ENCODE peak calls at places on chromosome 1, in seven cellular contexts. One of them, this sample, is unnamed.
A peak's percentile ranks its signal among the peaks of the same experiment; 100 is the strongest.

GRCh38 chr1:22555386-22555656 is 8.0 kb upstream of the EPHA8 start:
- DNase-seq in CD8-positive, alpha-beta T cell: no peak
- DNase-seq in CD8-positive, alpha-beta memory T cell: no peak
- DNase-seq in uterus: no peak
- DNase-seq in hippocampal formation: no peak
- DNase-seq in effector CD4-positive, alpha-beta T cell: no peak
- DNase-seq in lower leg skin: no peak
- DNase-seq in this sample: no peak

GRCh38 chr1:68158837-68159236 is 73.5 kb downstream of the WLS start:
- DNase-seq in CD8-positive, alpha-beta T cell: no peak
- DNase-seq in CD8-positive, alpha-beta memory T cell: no peak
- DNase-seq in uterus: no peak
- DNase-seq in hippocampal formation: no peak
- DNase-seq in effector CD4-positive, alpha-beta T cell: no peak
- DNase-seq in lower leg skin: no peak
- DNase-seq in this sample: no peak

GRCh38 chr1:186884266-186884665 is 55.5 kb downstream of the PLA2G4A start:
- DNase-seq in CD8-positive, alpha-beta T cell: no peak
- DNase-seq in CD8-positive, alpha-beta memory T cell: no peak
- DNase-seq in uterus: no peak
- DNase-seq in hippocampal formation: no peak
- DNase-seq in effector CD4-positive, alpha-beta T cell: no peak
- DNase-seq in lower leg skin: no peak
- DNase-seq in this sample: no peak

GRCh38 chr1:46444466-46444865 is 45.2 kb upstream of the DMBX1 start:
- DNase-seq in CD8-positive, alpha-beta T cell: no peak
- DNase-seq in CD8-positive, alpha-beta memory T cell: no peak
- DNase-seq in uterus: no peak
- DNase-seq in hippocampal formation: no peak
- DNase-seq in effector CD4-positive, alpha-beta T cell: no peak
- DNase-seq in lower leg skin: no peak
- DNase-seq in this sample: no peak

GRCh38 chr1:206693029-206693428 is 8.3 kb downstream of the MAPKAPK2 start:
- DNase-seq in CD8-positive, alpha-beta T cell: no peak
- DNase-seq in CD8-positive, alpha-beta memory T cell: no peak
- DNase-seq in uterus: peak; percentile 82
- DNase-seq in hippocampal formation: no peak
- DNase-seq in effector CD4-positive, alpha-beta T cell: no peak
- DNase-seq in lower leg skin: no peak
- DNase-seq in this sample: no peak

GRCh38 chr1:67485046-67485811 is 55.0 kb upstream of the SERBP1 start:
- DNase-seq in CD8-positive, alpha-beta T cell: no peak
- DNase-seq in CD8-positive, alpha-beta memory T cell: no peak
- DNase-seq in uterus: no peak
- DNase-seq in hippocampal formation: no peak
- DNase-seq in effector CD4-positive, alpha-beta T cell: no peak
- DNase-seq in lower leg skin: no peak
- DNase-seq in this sample: no peak

GRCh38 chr1:59394706-59395417 is 98.0 kb downstream of the FGGY start:
- DNase-seq in CD8-positive, alpha-beta T cell: no peak
- DNase-seq in CD8-positive, alpha-beta memory T cell: no peak
- DNase-seq in uterus: no peak
- DNase-seq in hippocampal formation: no peak
- DNase-seq in effector CD4-positive, alpha-beta T cell: no peak
- DNase-seq in lower leg skin: no peak
- DNase-seq in this sample: no peak

GRCh38 chr1:84698718-84699117 is 8.5 kb upstream of the SSX2IP start:
- DNase-seq in CD8-positive, alpha-beta T cell: no peak
- DNase-seq in CD8-positive, alpha-beta memory T cell: no peak
- DNase-seq in uterus: no peak
- DNase-seq in hippocampal formation: no peak
- DNase-seq in effector CD4-positive, alpha-beta T cell: no peak
- DNase-seq in lower leg skin: no peak
- DNase-seq in this sample: no peak